ENCODE peak calls at places on chromosomes 4 and X, in ten cellular contexts. I, U, N, J, L, B, W, O, G and M are unnamed samples.

GRCh38 chrX:114675365-114675764 is 91.5 kb downstream of the HTR2C start:
- DNase-seq in I (no peak), U (no peak), N (no peak), J (peak), L (no peak), B (no peak), W (no peak), O (no peak), G (no peak), M (no peak)

GRCh38 chr4:39814403-39815185 is 116.7 kb downstream of the UBE2K start:
- DNase-seq in I (no peak), U (no peak), N (peak), J (no peak), L (no peak), B (no peak), W (no peak), O (no peak), G (no peak), M (peak)

GRCh38 chr4:158870282-158871049 is 101.6 kb downstream of the FNIP2 start:
- DNase-seq in I (no peak), U (no peak), N (no peak), J (no peak), L (no peak), B (no peak), W (no peak), O (no peak), G (no peak), M (no peak)

GRCh38 chr4:80876810-80877209 is 153.7 kb upstream of the BMP3 start:
- DNase-seq in I (no peak), U (peak), N (no peak), J (no peak), L (no peak), B (no peak), W (no peak), O (no peak), G (no peak), M (no peak)

GRCh38 chr4:109091754-109092409 is 210.6 kb downstream of the COL25A1 start:
- DNase-seq in I (no peak), U (no peak), N (no peak), J (no peak), L (no peak), B (no peak), W (no peak), O (no peak), G (no peak), M (no peak)

GRCh38 chr4:41148292-41148691 is 66.0 kb downstream of the APBB2 start:
- DNase-seq in I (no peak), U (no peak), N (no peak), J (no peak), L (no peak), B (no peak), W (no peak), O (no peak), G (no peak), M (no peak)

GRCh38 chrX:148049441-148049840 is 68.3 kb downstream of the FMR1NB start:
- DNase-seq in I (no peak), U (peak), N (peak), J (peak), L (no peak), B (no peak), W (no peak), O (no peak), G (peak), M (peak)

GRCh38 chr4:30716158-30716557 is 4.0 kb upstream of the PCDH7 start:
- DNase-seq in I (no peak), U (peak), N (peak), J (no peak), L (no peak), B (no peak), W (no peak), O (no peak), G (peak), M (no peak)

GRCh38 chr4:185254434-185254833 is 45.0 kb downstream of the SNX25 start:
- DNase-seq in I (no peak), U (no peak), N (no peak), J (no peak), L (no peak), B (no peak), W (no peak), O (no peak), G (no peak), M (no peak)

GRCh38 chrX:3046253-3046909 is 5.1 kb downstream of the ARSF start:
- DNase-seq in I (no peak), U (peak), N (no peak), J (no peak), L (no peak), B (no peak), W (no peak), O (no peak), G (no peak), M (no peak)

GRCh38 chr4:120156115-120156718 is 89.6 kb upstream of the MAD2L1 start:
- DNase-seq in I (no peak), U (peak), N (peak), J (peak), L (no peak), B (no peak), W (no peak), O (no peak), G (peak), M (peak)

GRCh38 chr4:52248836-52249235 is 197.7 kb downstream of the SPATA18 start:
- DNase-seq in I (no peak), U (no peak), N (no peak), J (no peak), L (no peak), B (no peak), W (no peak), O (no peak), G (no peak), M (no peak)

GRCh38 chrX:57282568-57282967 is 3.9 kb upstream of the FAAH2 start:
- DNase-seq in I (no peak), U (peak), N (no peak), J (no peak), L (no peak), B (no peak), W (no peak), O (no peak), G (no peak), M (no peak)

DNA sequence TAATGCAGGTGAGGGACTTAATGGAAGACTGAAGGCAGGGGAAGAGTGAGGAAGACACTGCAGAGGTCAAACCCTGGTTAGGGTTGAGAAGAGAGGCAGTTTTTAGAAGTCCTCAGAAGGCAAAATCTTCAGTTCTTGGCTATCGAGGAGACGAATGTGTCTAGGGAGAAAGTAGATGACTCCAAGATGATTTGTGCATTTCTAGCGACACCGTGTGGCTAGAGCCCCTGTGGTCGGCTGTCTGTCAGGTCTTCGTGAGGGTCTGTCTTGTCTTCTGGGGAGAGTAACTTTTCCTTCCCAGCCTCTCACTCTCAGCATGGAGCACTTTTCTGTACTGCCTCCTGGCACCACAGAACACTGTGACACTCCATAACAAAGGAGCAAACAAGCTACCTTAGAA is 458.1 kb downstream of the STIM2 start:
- DNase-seq in I (peak), U (no peak), N (peak), J (peak), L (no peak), B (no peak), W (no peak), O (no peak), G (peak), M (peak)
- TF ChIP-seq CTCF in I (peak), U (peak), N (peak), J (peak), L (peak), B (no peak), W (peak), O (no peak), G (peak), M (no peak)

DNA sequence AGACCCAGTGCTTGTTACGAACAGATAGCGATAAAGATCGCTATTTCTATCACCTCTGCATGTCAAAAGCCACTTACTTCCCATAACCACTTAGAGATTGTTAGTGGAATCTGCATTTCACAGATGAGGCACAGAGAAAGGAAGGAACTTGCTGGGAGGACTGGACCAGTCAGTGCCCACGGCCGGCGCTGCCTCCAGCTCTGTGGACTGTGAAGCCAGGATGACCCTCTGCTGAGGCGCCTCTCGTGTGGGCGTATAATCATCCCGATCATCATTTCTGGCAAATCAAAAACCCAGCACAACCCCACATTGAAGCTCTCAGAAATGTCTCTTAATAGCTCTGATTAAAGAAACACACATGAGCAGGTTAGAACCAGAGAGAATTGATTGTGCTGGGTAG is 61.5 kb upstream of the ADRA2C start:
- DNase-seq in I (no peak), U (no peak), N (no peak), J (no peak), L (no peak), B (peak), W (peak), O (peak), G (no peak), M (no peak)
- TF ChIP-seq CTCF in I (no peak), U (no peak), N (no peak), J (no peak), L (no peak), B (no peak), W (no peak), O (no peak), G (no peak), M (no peak)

GRCh38 chr4:157014621-157015591 is 43.3 kb upstream of the PDGFC start:
- DNase-seq in I (no peak), U (no peak), N (no peak), J (peak), L (no peak), B (no peak), W (no peak), O (no peak), G (peak), M (peak)
- TF ChIP-seq CTCF in I (no peak), U (no peak), N (no peak), J (no peak), L (no peak), B (no peak), W (no peak), O (no peak), G (no peak), M (no peak)

GRCh38 chrX:20253232-20253543 is 13.5 kb downstream of the RPS6KA3 start:
- DNase-seq in I (no peak), U (no peak), N (no peak), J (no peak), L (no peak), B (no peak), W (no peak), O (no peak), G (no peak), M (no peak)
- TF ChIP-seq CTCF in I (no peak), U (no peak), N (no peak), J (no peak), L (no peak), B (no peak), W (no peak), O (no peak), G (no peak), M (no peak)

GRCh38 chr4:66777097-66777496 is 768.2 kb downstream of the CENPC start:
- DNase-seq in I (no peak), U (no peak), N (no peak), J (no peak), L (no peak), B (no peak), W (no peak), O (no peak), G (no peak), M (no peak)
- TF ChIP-seq CTCF in I (no peak), U (no peak), N (no peak), J (no peak), L (no peak), B (no peak), W (no peak), O (no peak), G (no peak), M (no peak)

DNA sequence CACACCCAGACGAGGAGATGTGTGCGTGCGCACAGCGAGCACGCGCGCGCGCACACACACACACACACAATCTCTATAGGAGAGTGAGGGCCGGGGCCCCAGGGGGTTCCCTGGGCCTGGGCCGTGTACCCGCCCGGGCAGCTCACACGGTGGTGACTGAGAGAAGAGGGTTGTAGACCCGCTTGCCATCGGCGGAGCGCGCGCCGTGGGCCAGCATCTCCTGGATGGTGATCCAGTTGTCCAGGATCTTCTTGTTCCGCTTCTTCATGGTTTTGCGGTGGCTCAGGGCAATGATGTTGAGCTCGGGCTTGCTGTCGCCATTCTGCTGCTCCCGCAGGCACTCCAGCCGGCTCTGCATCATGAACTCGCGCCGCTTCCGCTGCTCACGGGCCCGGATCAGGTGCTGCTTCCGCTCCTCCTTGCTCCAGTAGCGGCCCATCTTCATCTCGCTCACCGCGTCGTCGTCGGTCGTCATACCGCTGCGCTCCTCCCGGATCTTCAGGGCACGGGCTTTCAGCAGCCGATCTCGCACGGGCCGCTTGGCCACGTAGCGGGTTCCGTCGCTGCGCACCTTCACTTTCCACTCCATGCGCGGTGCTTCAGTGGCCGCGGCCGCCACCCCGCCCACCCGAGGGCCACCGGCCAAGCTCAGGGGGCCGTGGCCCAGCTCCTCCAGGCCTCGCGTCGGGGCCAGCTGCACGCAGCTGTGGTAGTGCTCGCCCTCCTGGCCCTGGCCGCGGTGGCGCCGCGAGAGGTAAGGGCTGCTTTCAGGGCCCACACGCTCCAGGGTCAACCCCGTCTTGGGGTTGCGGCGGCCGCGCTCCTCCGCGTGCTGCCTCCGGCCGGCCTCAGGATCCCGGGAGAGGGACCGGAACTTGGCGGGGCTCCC is 9.0 kb downstream of the SSR4 start:
- DNase-seq in I (no peak), U (no peak), N (no peak), J (no peak), L (no peak), B (no peak), W (no peak), O (no peak), G (no peak), M (no peak)
- TF ChIP-seq CTCF in I (no peak), U (no peak), N (no peak), J (no peak), L (no peak), B (no peak), W (no peak), O (no peak), G (no peak), M (no peak)